ENCODE peak calls at places on chromosomes 11 and 22, in six cellular contexts. H, L, T, F, V and B are unnamed samples.

GRCh38 chr11:33622231-33622630 is 78.4 kb downstream of the C11orf91 start:
- DNase-seq in H (no peak), L (no peak), T (no peak), F (no peak), V (no peak), B (no peak)

GRCh38 chr22:20964799-20965103 is 2.3 kb upstream of the AIFM3 start:
- DNase-seq in H (no peak), L (no peak), T (no peak), F (no peak), V (no peak), B (no peak)

GRCh38 chr22:19723990-19724827 is 870 bp downstream of the GP1BB start:
- DNase-seq in H (no peak), L (no peak), T (peak), F (no peak), V (no peak), B (peak)

GRCh38 chr11:19713221-19714092 is 820 bp downstream of the NAV2 start:
- DNase-seq in H (no peak), L (no peak), T (no peak), F (peak), V (no peak), B (no peak)

GRCh38 chr11:122751298-122752070 is 86.8 kb upstream of the CRTAM start:
- DNase-seq in H (no peak), L (no peak), T (no peak), F (no peak), V (no peak), B (no peak)

GRCh38 chr11:47967577-47968230 is 12.7 kb upstream of the PTPRJ start:
- DNase-seq in H (no peak), L (no peak), T (no peak), F (no peak), V (no peak), B (no peak)

GRCh38 chr11:46894961-46895360 is 23.4 kb downstream of the LRP4 start:
- DNase-seq in H (no peak), L (no peak), T (no peak), F (no peak), V (no peak), B (no peak)

GRCh38 chr11:20611445-20611844 is 12.0 kb downstream of the SLC6A5 start:
- DNase-seq in H (no peak), L (no peak), T (no peak), F (no peak), V (no peak), B (no peak)

GRCh38 chr11:10304495-10305261 is at the start of gene ADM:
- DNase-seq in H (peak), L (peak), T (no peak), F (peak), V (peak), B (peak)

GRCh38 chr22:39593061-39593930 is 22.7 kb downstream of the CACNA1I start:
- DNase-seq in H (no peak), L (peak), T (no peak), F (no peak), V (no peak), B (no peak)

GRCh38 chr11:1196516-1197391 is 26.1 kb upstream of the MUC5B start:
- DNase-seq in H (no peak), L (peak), T (no peak), F (peak), V (no peak), B (no peak)

GRCh38 chr11:5242933-5243844 is 6.5 kb downstream of the HBG1 start:
- DNase-seq in H (no peak), L (no peak), T (no peak), F (no peak), V (no peak), B (no peak)

GRCh38 chr11:94151903-94152677 is 23.4 kb downstream of the PANX1 start:
- DNase-seq in H (peak), L (peak), T (no peak), F (no peak), V (no peak), B (peak)

GRCh38 chr11:107563702-107564101 is 1.8 kb downstream of the ALKBH8 start:
- DNase-seq in H (peak), L (peak), T (no peak), F (no peak), V (no peak), B (peak)

GRCh38 chr22:24803064-24803542 is 2.9 kb upstream of the SGSM1 start:
- DNase-seq in H (peak), L (peak), T (peak), F (peak), V (no peak), B (peak)

GRCh38 chr11:117930668-117931330 is 1.6 kb upstream of the TMPRSS13 start:
- DNase-seq in H (no peak), L (no peak), T (no peak), F (peak), V (no peak), B (no peak)

GRCh38 chr11:113663567-113663966 is 42.5 kb downstream of the TMPRSS5 start:
- DNase-seq in H (no peak), L (no peak), T (no peak), F (no peak), V (no peak), B (peak)

GRCh38 chr22:38314992-38315800 is 2.0 kb downstream of the CSNK1E start:
- DNase-seq in H (no peak), L (no peak), T (no peak), F (peak), V (no peak), B (no peak)

GRCh38 chr11:100562102-100562501 is 125.0 kb upstream of the ARHGAP42 start:
- DNase-seq in H (no peak), L (no peak), T (no peak), F (no peak), V (no peak), B (no peak)

GRCh38 chr11:12602421-12602820 is 71.8 kb upstream of the TEAD1 start:
- DNase-seq in H (no peak), L (no peak), T (no peak), F (no peak), V (no peak), B (no peak)

GRCh38 chr11:125070699-125071254 is 7.7 kb downstream of the SLC37A2 start:
- DNase-seq in H (no peak), L (peak), T (no peak), F (peak), V (no peak), B (peak)

GRCh38 chr11:1931326-1931725 is 11.8 kb downstream of the TNNT3 start:
- DNase-seq in H (no peak), L (peak), T (no peak), F (peak), V (no peak), B (no peak)

GRCh38 chr22:24564376-24565058 is 8.7 kb downstream of the SNRPD3 start:
- DNase-seq in H (no peak), L (no peak), T (no peak), F (no peak), V (no peak), B (peak)

GRCh38 chr22:19597399-19597735 is 73.2 kb upstream of the CLDN5 start:
- DNase-seq in H (no peak), L (no peak), T (no peak), F (no peak), V (no peak), B (no peak)

GRCh38 chr11:128210148-128210940 is 377.0 kb downstream of the ETS1 start:
- DNase-seq in H (peak), L (peak), T (no peak), F (no peak), V (no peak), B (no peak)

GRCh38 chr11:104328514-104328912 is 164.6 kb upstream of the PDGFD start:
- DNase-seq in H (no peak), L (no peak), T (no peak), F (no peak), V (no peak), B (no peak)

GRCh38 chr11:47130541-47130940 is 46.1 kb downstream of the ARFGAP2 start:
- DNase-seq in H (no peak), L (no peak), T (no peak), F (peak), V (no peak), B (no peak)

GRCh38 chr11:94504689-94505293 is 7.5 kb upstream of the C11orf97 start:
- DNase-seq in H (peak), L (no peak), T (no peak), F (no peak), V (no peak), B (peak)

GRCh38 chr11:118819687-118820086 is 28.7 kb upstream of the DDX6 start:
- DNase-seq in H (no peak), L (no peak), T (no peak), F (no peak), V (no peak), B (no peak)

GRCh38 chr22:30325724-30326703 is 727 bp downstream of the TBC1D10A start:
- DNase-seq in H (no peak), L (peak), T (peak), F (peak), V (no peak), B (no peak)

GRCh38 chr11:62433141-62433543 is 14.3 kb downstream of the SCGB1A1 start:
- DNase-seq in H (no peak), L (no peak), T (no peak), F (no peak), V (no peak), B (no peak)

DNA sequence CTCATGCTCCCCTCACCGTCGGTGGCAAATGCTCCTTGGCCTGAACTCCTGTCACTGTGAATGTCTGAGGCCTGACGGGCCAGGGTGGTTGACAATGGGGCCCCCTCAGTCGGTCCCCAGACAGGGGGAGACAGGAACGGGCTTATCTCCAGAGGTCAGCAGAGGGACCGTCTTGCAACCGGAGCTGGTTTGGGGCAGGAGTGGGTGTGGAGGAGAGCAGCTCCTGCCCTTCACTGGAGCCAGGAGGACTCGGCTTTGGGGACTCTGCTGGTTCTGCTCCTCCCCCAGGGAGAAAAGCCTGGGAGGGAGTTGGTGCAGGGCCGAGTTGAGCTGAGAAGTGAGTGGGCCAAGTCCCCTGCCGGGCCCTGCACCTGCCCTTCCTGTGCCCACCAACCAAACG is 354.4 kb downstream of the BRD1 start:
- DNase-seq in H (no peak), L (no peak), T (no peak), F (no peak), V (no peak), B (no peak)
- TF ChIP-seq POLR2A in H (no peak), L (no peak), T (no peak), F (no peak), V (no peak), B (no peak)

GRCh38 chr11:67440229-67441081 is 2.8 kb downstream of the CORO1B start:
- DNase-seq in H (no peak), L (no peak), T (no peak), F (no peak), V (no peak), B (no peak)

GRCh38 chr11:67439321-67440228 is 2.1 kb upstream of the PTPRCAP start:
- DNase-seq in H (peak), L (peak), T (no peak), F (no peak), V (no peak), B (no peak)

GRCh38 chr11:67437082-67437821 is at the start of gene PTPRCAP:
- DNase-seq in H (no peak), L (no peak), T (peak), F (peak), V (no peak), B (no peak)

GRCh38 chr11:67436459-67437081 is 912 bp downstream of the PTPRCAP start:
- DNase-seq in H (no peak), L (peak), T (peak), F (no peak), V (no peak), B (peak)

GRCh38 chr11:67438121-67438902 is 830 bp upstream of the PTPRCAP start:
- DNase-seq in H (no peak), L (no peak), T (peak), F (peak), V (no peak), B (no peak)
- TF ChIP-seq POLR2A in H (no peak), L (no peak), T (no peak), F (no peak), V (no peak), B (no peak)

GRCh38 chr22:40819741-40820140 is 595 bp upstream of the SLC25A17 start:
- DNase-seq in H (no peak), L (no peak), T (no peak), F (no peak), V (no peak), B (no peak)

GRCh38 chr22:40817737-40818136 is 1.4 kb downstream of the SLC25A17 start:
- DNase-seq in H (no peak), L (no peak), T (no peak), F (no peak), V (no peak), B (peak)

GRCh38 chr22:40813912-40814315 is 5.2 kb downstream of the SLC25A17 start:
- DNase-seq in H (no peak), L (no peak), T (no peak), F (no peak), V (no peak), B (peak)

GRCh38 chr22:40818192-40818746 is 877 bp downstream of the SLC25A17 start:
- DNase-seq in H (no peak), L (no peak), T (no peak), F (no peak), V (no peak), B (peak)

DNA sequence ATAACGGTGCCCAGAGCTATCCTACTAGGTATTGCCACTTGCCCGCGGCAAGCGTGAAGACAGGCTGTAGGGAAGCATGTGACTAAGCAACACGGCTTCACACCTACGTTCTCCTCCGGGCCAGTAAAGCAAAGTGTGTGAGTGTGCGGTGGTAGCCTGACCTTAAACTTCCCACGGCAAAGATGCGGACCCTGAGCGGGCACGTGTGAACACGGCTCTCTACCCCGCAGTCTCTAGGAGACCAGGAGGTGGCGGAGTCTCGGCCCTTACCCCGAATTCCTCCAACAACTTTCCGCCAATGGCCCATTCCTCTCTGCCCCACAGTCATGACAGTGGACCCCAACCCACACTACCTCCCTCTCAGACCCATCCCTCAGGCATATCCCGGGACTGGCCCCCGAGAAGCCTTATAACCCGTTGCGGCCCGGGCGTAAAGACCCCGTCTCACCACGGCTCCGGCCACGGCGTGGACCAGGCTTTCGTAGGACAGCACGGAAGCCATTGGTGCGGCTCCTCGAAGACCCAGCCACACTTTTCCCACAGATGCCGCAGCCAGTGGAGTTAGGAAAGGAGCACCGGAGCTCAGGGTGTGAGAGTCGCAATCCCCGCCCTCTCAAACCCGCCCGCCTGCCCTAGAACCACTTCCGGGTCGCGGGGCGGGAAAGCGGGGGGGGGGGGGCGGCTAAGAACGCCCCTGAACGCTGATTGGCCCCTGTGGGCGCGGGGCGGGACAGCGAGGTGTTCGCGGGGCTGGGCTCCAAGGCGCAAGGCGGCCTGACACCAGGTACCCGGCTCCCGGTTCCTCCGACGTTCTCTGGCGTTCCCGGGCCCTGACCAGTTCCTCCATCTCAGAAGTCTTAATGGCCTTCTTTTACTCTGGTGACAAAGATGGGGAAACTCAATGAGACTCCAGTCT is at the start of gene SLC25A17:
- DNase-seq in H (peak), L (peak), T (peak), F (peak), V (peak), B (peak)
- TF ChIP-seq POLR2A in H (peak), L (peak), T (peak), F (no peak), V (no peak), B (peak)

DNA sequence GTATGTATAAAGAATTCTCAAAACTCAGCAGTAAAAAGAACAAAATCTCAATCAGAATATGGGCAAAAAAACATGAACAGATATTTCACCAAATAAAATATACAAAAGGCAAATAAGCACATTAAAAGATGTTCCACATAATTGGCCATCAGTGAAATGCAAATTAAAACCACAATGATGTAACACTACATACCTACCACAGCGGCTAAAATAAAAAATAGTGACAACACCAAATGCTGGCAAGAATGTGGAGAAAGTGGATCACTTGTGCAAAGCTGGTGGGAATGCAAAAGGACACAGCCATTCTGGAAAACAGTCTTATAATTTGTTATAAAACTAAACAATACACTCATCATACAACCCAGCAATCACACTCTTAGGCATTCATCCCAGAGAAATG is 38.3 kb upstream of the ACER3 start:
- DNase-seq in H (no peak), L (no peak), T (no peak), F (no peak), V (no peak), B (no peak)
- TF ChIP-seq POLR2A in H (no peak), L (no peak), T (no peak), F (no peak), V (no peak), B (no peak)